ENCODE peak calls at places on chromosomes 2 and 18, in nine cellular contexts. One of them, this sample, is unnamed.

GRCh38 chr2:73933194-73933593 is 6.5 kb downstream of the DGUOK start:
- DNase-seq in KG1: no peak
- DNase-seq in iPS-NIHi11: no peak
- DNase-seq in cardiac fibroblast: no peak
- DNase-seq in AG08395: no peak
- DNase-seq in effector CD8-positive, alpha-beta T cell: no peak
- DNase-seq in AG08396: no peak
- DNase-seq in H4: no peak
- DNase-seq in prostate gland: no peak
- DNase-seq in this sample: no peak

GRCh38 chr2:43060435-43061016 is 165.9 kb downstream of the ZFP36L2 start:
- DNase-seq in AG08396: no peak
- DNase-seq in effector CD8-positive, alpha-beta T cell: no peak
- DNase-seq in prostate gland: no peak
- DNase-seq in AG08395: no peak
- DNase-seq in cardiac fibroblast: no peak
- DNase-seq in KG1: no peak
- DNase-seq in iPS-NIHi11: no peak
- DNase-seq in H4: no peak
- DNase-seq in this sample: no peak

GRCh38 chr18:22318745-22319407 is 98.8 kb downstream of the CTAGE1 start:
- DNase-seq in AG08396: no peak
- DNase-seq in H4: no peak
- DNase-seq in prostate gland: no peak
- DNase-seq in iPS-NIHi11: no peak
- DNase-seq in KG1: no peak
- DNase-seq in cardiac fibroblast: peak; percentile 20
- DNase-seq in AG08395: no peak
- DNase-seq in effector CD8-positive, alpha-beta T cell: no peak
- DNase-seq in this sample: no peak

GRCh38 chr2:95389256-95390119 is 13.0 kb upstream of the FAHD2A start:
- DNase-seq in iPS-NIHi11: peak; percentile 90
- DNase-seq in KG1: no peak
- DNase-seq in H4: peak; percentile 45
- DNase-seq in effector CD8-positive, alpha-beta T cell: no peak
- DNase-seq in AG08395: peak; percentile 87
- DNase-seq in AG08396: peak; percentile 88
- DNase-seq in cardiac fibroblast: peak; percentile 69
- DNase-seq in prostate gland: no peak
- DNase-seq in this sample: peak; percentile 79

GRCh38 chr18:21406111-21406510 is 164.1 kb downstream of the GREB1L start:
- DNase-seq in H4: no peak
- DNase-seq in iPS-NIHi11: no peak
- DNase-seq in KG1: no peak
- DNase-seq in cardiac fibroblast: peak; percentile 43
- DNase-seq in AG08395: peak; percentile 51
- DNase-seq in effector CD8-positive, alpha-beta T cell: no peak
- DNase-seq in prostate gland: no peak
- DNase-seq in AG08396: no peak
- DNase-seq in this sample: no peak

GRCh38 chr2:100889286-100889685 is 69.3 kb downstream of the NPAS2 start:
- DNase-seq in KG1: no peak
- DNase-seq in H4: no peak
- DNase-seq in cardiac fibroblast: no peak
- DNase-seq in effector CD8-positive, alpha-beta T cell: no peak
- DNase-seq in iPS-NIHi11: no peak
- DNase-seq in prostate gland: no peak
- DNase-seq in AG08396: no peak
- DNase-seq in AG08395: no peak
- DNase-seq in this sample: no peak

GRCh38 chr2:106185475-106186184 is 8.5 kb downstream of the UXS1 start:
- DNase-seq in iPS-NIHi11: no peak
- DNase-seq in AG08396: no peak
- DNase-seq in H4: no peak
- DNase-seq in AG08395: no peak
- DNase-seq in KG1: no peak
- DNase-seq in cardiac fibroblast: no peak
- DNase-seq in prostate gland: no peak
- DNase-seq in effector CD8-positive, alpha-beta T cell: no peak
- DNase-seq in this sample: no peak

GRCh38 chr2:7027436-7027835 is 110.2 kb downstream of the RNF144A start:
- DNase-seq in H4: no peak
- DNase-seq in effector CD8-positive, alpha-beta T cell: no peak
- DNase-seq in iPS-NIHi11: no peak
- DNase-seq in AG08395: no peak
- DNase-seq in AG08396: no peak
- DNase-seq in cardiac fibroblast: no peak
- DNase-seq in KG1: no peak
- DNase-seq in prostate gland: no peak
- DNase-seq in this sample: peak; percentile 67

GRCh38 chr2:130764035-130764820 is 8.9 kb downstream of the AMER3 start:
- DNase-seq in effector CD8-positive, alpha-beta T cell: no peak
- DNase-seq in AG08396: no peak
- DNase-seq in cardiac fibroblast: no peak
- DNase-seq in KG1: no peak
- DNase-seq in iPS-NIHi11: no peak
- DNase-seq in AG08395: no peak
- DNase-seq in prostate gland: no peak
- DNase-seq in H4: no peak
- DNase-seq in this sample: no peak

GRCh38 chr2:226124548-226125011 is 675.0 kb downstream of the IRS1 start:
- DNase-seq in effector CD8-positive, alpha-beta T cell: no peak
- DNase-seq in AG08395: no peak
- DNase-seq in iPS-NIHi11: peak; percentile 31
- DNase-seq in KG1: no peak
- DNase-seq in prostate gland: no peak
- DNase-seq in cardiac fibroblast: peak; percentile 48
- DNase-seq in AG08396: no peak
- DNase-seq in H4: no peak
- DNase-seq in this sample: peak; percentile 94

GRCh38 chr18:51610481-51610880 is 413.0 kb upstream of the MEX3C start:
- DNase-seq in iPS-NIHi11: no peak
- DNase-seq in KG1: no peak
- DNase-seq in AG08396: no peak
- DNase-seq in cardiac fibroblast: no peak
- DNase-seq in AG08395: no peak
- DNase-seq in prostate gland: no peak
- DNase-seq in effector CD8-positive, alpha-beta T cell: no peak
- DNase-seq in H4: no peak
- DNase-seq in this sample: peak; percentile 92

GRCh38 chr2:134262666-134263065 is 8.8 kb downstream of the MGAT5 start:
- DNase-seq in effector CD8-positive, alpha-beta T cell: no peak
- DNase-seq in AG08396: no peak
- DNase-seq in iPS-NIHi11: no peak
- DNase-seq in AG08395: no peak
- DNase-seq in KG1: no peak
- DNase-seq in H4: no peak
- DNase-seq in cardiac fibroblast: no peak
- DNase-seq in prostate gland: no peak
- DNase-seq in this sample: no peak

GRCh38 chr2:46091004-46091403 is 206.2 kb upstream of the EPAS1 start:
- DNase-seq in AG08395: no peak
- DNase-seq in KG1: no peak
- DNase-seq in effector CD8-positive, alpha-beta T cell: no peak
- DNase-seq in iPS-NIHi11: peak; percentile 41
- DNase-seq in cardiac fibroblast: no peak
- DNase-seq in H4: no peak
- DNase-seq in AG08396: no peak
- DNase-seq in prostate gland: no peak
- DNase-seq in this sample: peak; percentile 60

GRCh38 chr2:72994991-72995380 is 76.5 kb downstream of the SFXN5 start:
- DNase-seq in prostate gland: no peak
- DNase-seq in effector CD8-positive, alpha-beta T cell: no peak
- DNase-seq in AG08396: no peak
- DNase-seq in AG08395: no peak
- DNase-seq in H4: no peak
- DNase-seq in KG1: no peak
- DNase-seq in iPS-NIHi11: no peak
- DNase-seq in cardiac fibroblast: no peak
- DNase-seq in this sample: no peak

GRCh38 chr2:157677941-157678340 is 49.3 kb upstream of the ACVR1C start:
- DNase-seq in prostate gland: no peak
- DNase-seq in AG08395: no peak
- DNase-seq in effector CD8-positive, alpha-beta T cell: no peak
- DNase-seq in iPS-NIHi11: no peak
- DNase-seq in cardiac fibroblast: no peak
- DNase-seq in KG1: no peak
- DNase-seq in H4: no peak
- DNase-seq in AG08396: no peak
- DNase-seq in this sample: no peak

GRCh38 chr2:73907840-73908452 is 15.1 kb downstream of the ACTG2 start:
- DNase-seq in effector CD8-positive, alpha-beta T cell: peak; percentile 40
- DNase-seq in AG08396: no peak
- DNase-seq in KG1: no peak
- DNase-seq in iPS-NIHi11: peak; percentile 71
- DNase-seq in H4: no peak
- DNase-seq in AG08395: no peak
- DNase-seq in prostate gland: no peak
- DNase-seq in cardiac fibroblast: peak; percentile 34
- DNase-seq in this sample: peak; percentile 58